ENCODE peak calls at places on chromosomes 2 and 18, in five cellular contexts. B is K562, K is thyroid gland, P is AG04450, E is IMR-90. F is an unnamed sample. For H3K27me3 and H3K9me3, the result is how much of the 10 kb centered on the place peaks cover.

GRCh38 chr18:8422391-8422790 is 186.8 kb upstream of the RAB12 start:
- DNase-seq in B (no peak), K (no peak), P (no peak), E (no peak), F (no peak)

GRCh38 chr2:145985517-145985916 is 1465.6 kb upstream of the ZEB2 start:
- DNase-seq in B (peak), K (no peak), P (no peak), E (peak), F (no peak)

GRCh38 chr2:219919506-219919905 is 292.1 kb downstream of the SLC4A3 start:
- DNase-seq in B (no peak), K (no peak), P (no peak), E (no peak), F (no peak)

GRCh38 chr2:158953454-158953853 is 15.0 kb upstream of the TANC1 start:
- DNase-seq in B (no peak), K (no peak), P (no peak), E (peak), F (no peak)

GRCh38 chr2:75627902-75628504 is 18.6 kb upstream of the MRPL19 start:
- DNase-seq in B (peak), K (peak), P (no peak), E (peak), F (peak)

GRCh38 chr18:10135302-10135926 is 221.6 kb downstream of the VAPA start:
- DNase-seq in B (no peak), K (no peak), P (no peak), E (no peak), F (no peak)

GRCh38 chr2:159133795-159134194 is 152.7 kb downstream of the WDSUB1 start:
- DNase-seq in B (no peak), K (no peak), P (no peak), E (peak), F (no peak)

GRCh38 chr2:74864728-74865722 is 31.1 kb downstream of the HK2 start:
- DNase-seq in B (peak), K (peak), P (no peak), E (peak), F (no peak)

GRCh38 chr18:49225160-49225559 is 235.3 kb downstream of the DYM start:
- DNase-seq in B (no peak), K (no peak), P (no peak), E (peak), F (no peak)

GRCh38 chr18:74731097-74731496 is 133.4 kb downstream of the ZNF407 start:
- DNase-seq in B (no peak), K (no peak), P (peak), E (peak), F (no peak)

GRCh38 chr18:24267878-24268277 is 129.0 kb downstream of the CABYR start:
- DNase-seq in B (no peak), K (no peak), P (no peak), E (no peak), F (no peak)

GRCh38 chr2:189362283-189362682 is 79.0 kb upstream of the WDR75 start:
- DNase-seq in B (no peak), K (no peak), P (no peak), E (no peak), F (no peak)

GRCh38 chr2:136242687-136243277 is 124.8 kb upstream of the CXCR4 start:
- DNase-seq in B (no peak), K (no peak), P (no peak), E (no peak), F (no peak)

GRCh38 chr18:22171839-22172582 is 2.6 kb downstream of the GATA6 start:
- DNase-seq in B (no peak), K (no peak), P (no peak), E (no peak), F (no peak)

GRCh38 chr18:31487251-31488015 is 10.5 kb upstream of the DSG2 start:
- DNase-seq in B (no peak), K (no peak), P (no peak), E (peak), F (no peak)

GRCh38 chr2:199197448-199197847 is 260.3 kb downstream of the SATB2 start:
- DNase-seq in B (no peak), K (no peak), P (no peak), E (no peak), F (no peak)

GRCh38 chr2:45273412-45274189 is 264.3 kb upstream of the SIX2 start:
- DNase-seq in B (no peak), K (no peak), P (no peak), E (no peak), F (no peak)

GRCh38 chr2:147483911-147484310 is 360.9 kb upstream of the ACVR2A start:
- DNase-seq in B (no peak), K (no peak), P (no peak), E (no peak), F (no peak)

GRCh38 chr2:190110131-190110530 is 47.6 kb upstream of the MSTN start:
- DNase-seq in B (no peak), K (no peak), P (no peak), E (peak), F (no peak)

GRCh38 chr2:151238527-151239487 is 22.9 kb downstream of the RBM43 start:
- DNase-seq in B (peak), K (peak), P (peak), E (peak), F (no peak)

GRCh38 chr2:61928816-61929471 is 23.5 kb downstream of the COMMD1 start:
- DNase-seq in B (peak), K (no peak), P (no peak), E (peak), F (no peak)

GRCh38 chr2:43169091-43169936 is 57.1 kb downstream of the ZFP36L2 start:
- DNase-seq in B (no peak), K (peak), P (no peak), E (no peak), F (no peak)

GRCh38 chr18:10076502-10077030 is 162.8 kb downstream of the VAPA start:
- DNase-seq in B (no peak), K (no peak), P (no peak), E (no peak), F (no peak)

GRCh38 chr2:26618611-26619010 is 22.6 kb downstream of the CIB4 start:
- DNase-seq in B (no peak), K (peak), P (no peak), E (no peak), F (no peak)

GRCh38 chr18:26549486-26550435 is 1.4 kb upstream of the KCTD1 start:
- DNase-seq in B (no peak), K (peak), P (no peak), E (peak), F (no peak)

GRCh38 chr2:99153921-99154604 is 679 bp downstream of the TSGA10 start:
- DNase-seq in B (peak), K (peak), P (no peak), E (peak), F (no peak)

GRCh38 chr2:42693013-42693575 is 70.8 kb downstream of the OXER1 start:
- DNase-seq in B (peak), K (peak), P (no peak), E (no peak), F (no peak)

GRCh38 chr2:24984912-24985311 is 13.2 kb upstream of the DNAJC27 start:
- DNase-seq in B (no peak), K (peak), P (no peak), E (peak), F (no peak)

GRCh38 chr2:12828932-12829331 is 112.2 kb downstream of the TRIB2 start:
- DNase-seq in B (no peak), K (no peak), P (no peak), E (no peak), F (no peak)

GRCh38 chr2:95077521-95077807 is 44.1 kb downstream of the MRPS5 start:
- DNase-seq in B (no peak), K (no peak), P (no peak), E (no peak), F (no peak)

GRCh38 chr2:20806286-20806685 is 16.6 kb downstream of the LDAH start:
- DNase-seq in B (no peak), K (no peak), P (no peak), E (no peak), F (no peak)

GRCh38 chr2:235458839-235459273 is 35.0 kb upstream of the AGAP1 start:
- DNase-seq in B (no peak), K (peak), P (no peak), E (peak), F (no peak)

GRCh38 chr2:118850901-118851268 is 3.4 kb upstream of the EN1 start:
- DNase-seq in B (no peak), K (no peak), P (no peak), E (no peak), F (no peak)

GRCh38 chr2:118848381-118849225 is 1.2 kb upstream of the EN1 start:
- DNase-seq in B (no peak), K (no peak), P (no peak), E (no peak), F (no peak)

GRCh38 chr2:118847447-118848172 is at the start of gene EN1:
- DNase-seq in B (peak), K (no peak), P (no peak), E (peak), F (no peak)

GRCh38 chr2:118850171-118850900 is 2.9 kb upstream of the EN1 start:
- DNase-seq in B (no peak), K (peak), P (no peak), E (no peak), F (no peak)

DNA sequence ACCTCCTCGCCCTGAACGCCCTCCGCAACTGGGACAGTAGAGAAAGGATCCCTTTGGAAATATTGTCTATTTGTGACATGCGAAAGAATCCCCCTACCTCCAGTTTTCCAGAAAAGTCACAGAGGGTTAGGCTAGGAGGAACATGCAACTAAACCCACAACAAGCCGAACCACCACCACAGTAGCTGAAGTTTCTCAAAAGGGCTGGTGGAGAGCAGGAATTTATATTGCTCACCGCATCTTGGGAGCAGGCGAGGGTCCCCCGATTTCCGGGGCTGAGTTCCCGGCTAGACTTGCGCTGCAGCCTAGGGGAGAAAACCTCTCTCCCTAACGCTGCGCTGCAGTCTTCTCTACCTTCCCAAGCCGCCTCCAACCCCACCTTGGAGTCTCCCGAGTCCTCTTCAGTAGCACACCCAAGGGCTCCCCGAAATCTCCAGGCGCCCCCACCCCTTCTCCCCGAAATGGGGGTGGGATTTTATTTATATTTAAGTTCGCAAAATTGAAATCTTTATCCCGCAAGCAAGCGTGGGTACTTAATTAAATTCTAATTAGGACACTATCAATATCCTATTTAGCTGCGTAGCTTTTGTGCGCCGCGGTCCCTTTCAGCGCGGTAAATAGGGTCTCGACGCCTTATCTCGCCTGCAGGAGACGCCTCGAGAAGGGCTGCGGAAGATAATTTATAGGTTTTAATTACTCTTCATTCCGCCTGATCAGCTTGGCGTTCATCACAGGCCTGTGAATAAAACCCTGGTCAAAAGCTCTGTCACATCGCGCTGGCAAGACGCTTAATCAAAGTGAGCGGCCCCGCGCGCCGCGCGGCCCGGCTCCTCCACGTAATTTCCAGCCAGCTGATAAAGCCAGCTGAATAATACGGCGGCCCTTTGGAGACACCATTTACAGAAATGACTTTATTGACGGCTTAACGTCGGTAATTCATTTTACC is 2.0 kb upstream of the EN1 start:
- DNase-seq in B (no peak), K (no peak), P (no peak), E (no peak), F (no peak)
- H3K27me3 ChIP-seq in B (under half), K (half or more), P (half or more), E (half or more), F (under half)

DNA sequence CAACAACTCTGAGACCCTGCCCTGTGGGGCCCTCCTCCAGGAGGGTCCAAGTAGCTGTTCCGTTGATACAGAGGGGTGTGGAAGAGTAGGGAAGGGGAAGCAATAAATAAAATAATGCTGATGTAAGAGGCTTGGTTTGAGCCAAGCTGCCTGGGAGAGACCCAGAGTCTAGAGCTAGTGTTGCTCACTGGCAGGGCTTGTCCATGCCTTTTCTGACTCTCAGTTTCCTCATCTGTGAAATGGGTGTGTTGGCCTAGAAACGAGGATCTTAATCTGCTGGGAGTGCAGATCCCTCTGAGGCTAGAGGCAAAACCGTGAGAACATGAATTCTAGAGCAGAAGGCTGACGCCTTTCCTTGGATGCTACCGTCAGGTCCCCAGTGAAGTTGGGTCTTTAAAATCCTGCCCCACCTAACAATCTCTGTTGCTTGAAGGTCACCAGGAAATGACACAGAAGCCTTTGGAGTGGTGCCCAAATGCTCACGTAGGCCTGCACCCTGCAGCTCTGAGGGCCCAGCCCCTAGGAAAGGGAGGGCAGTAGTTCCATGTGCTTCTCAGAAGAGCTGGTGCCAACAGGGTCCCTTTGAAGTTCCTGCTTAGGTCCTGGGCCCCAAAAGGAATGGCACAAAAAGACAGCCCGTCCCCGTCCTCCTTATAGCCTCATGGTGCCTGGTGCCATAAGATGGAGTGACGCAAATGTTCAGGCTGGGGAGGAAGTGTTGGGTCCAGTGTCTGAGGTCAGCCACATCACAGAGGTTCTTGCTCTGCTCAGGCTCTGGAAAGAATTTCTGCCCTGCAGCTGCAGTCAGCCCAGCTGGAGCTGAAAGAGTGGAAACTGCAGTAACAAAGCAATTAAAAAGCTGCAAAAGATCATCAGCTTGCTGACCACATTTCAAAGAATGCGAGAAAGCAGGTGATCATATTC is 73.2 kb upstream of the SMAD2 start:
- DNase-seq in B (no peak), K (no peak), P (no peak), E (no peak), F (no peak)
- H3K27ac ChIP-seq in B (no peak), K (no peak), P (no peak), E (no peak), F (no peak)

DNA sequence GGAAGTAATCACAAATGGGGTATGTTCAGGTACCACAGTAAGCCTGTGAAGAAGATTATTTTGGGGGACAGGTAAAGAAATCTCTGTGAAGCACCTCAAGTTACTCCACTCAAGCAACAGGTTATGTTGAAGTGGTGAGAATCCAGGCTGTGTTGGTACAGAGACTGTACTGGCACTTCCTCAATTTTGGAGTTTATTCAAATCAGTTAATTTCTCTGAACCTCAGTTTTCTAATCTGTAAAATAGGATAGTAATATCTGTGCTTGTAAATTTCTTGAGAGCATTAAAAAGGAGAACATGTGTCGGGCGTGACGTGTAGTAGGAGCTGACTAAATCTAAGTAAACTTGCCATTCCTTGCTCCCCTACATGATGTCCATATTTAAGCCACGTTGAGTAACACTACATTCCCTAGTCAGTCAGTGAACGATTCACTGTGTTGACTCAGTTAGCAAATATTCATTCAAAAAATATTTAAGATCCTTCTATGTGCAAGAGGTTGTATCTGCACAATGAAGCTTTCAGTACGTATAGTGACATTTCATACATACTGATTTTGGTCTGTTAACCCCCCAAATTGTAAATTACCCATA is 504.2 kb downstream of the ZEB2 start:
- DNase-seq in B (no peak), K (no peak), P (peak), E (peak), F (no peak)
- H3K9me3 ChIP-seq in B (under half), K (under half), P (under half), E (under half), F (under half)

GRCh38 chr2:59655809-59656208 is 897.6 kb downstream of the BCL11A start:
- DNase-seq in B (no peak), K (no peak), P (no peak), E (no peak), F (no peak)

GRCh38 chr2:59660262-59660661 is 893.2 kb downstream of the BCL11A start:
- DNase-seq in B (no peak), K (no peak), P (no peak), E (no peak), F (no peak)

GRCh38 chr2:59654753-59655152 is 898.7 kb downstream of the BCL11A start:
- DNase-seq in B (no peak), K (no peak), P (no peak), E (no peak), F (no peak)

GRCh38 chr2:59658906-59659305 is 894.5 kb downstream of the BCL11A start:
- DNase-seq in B (no peak), K (no peak), P (no peak), E (no peak), F (no peak)
- H3K27me3 ChIP-seq in B (under half), K (under half), P (under half), E (under half), F (under half)

DNA sequence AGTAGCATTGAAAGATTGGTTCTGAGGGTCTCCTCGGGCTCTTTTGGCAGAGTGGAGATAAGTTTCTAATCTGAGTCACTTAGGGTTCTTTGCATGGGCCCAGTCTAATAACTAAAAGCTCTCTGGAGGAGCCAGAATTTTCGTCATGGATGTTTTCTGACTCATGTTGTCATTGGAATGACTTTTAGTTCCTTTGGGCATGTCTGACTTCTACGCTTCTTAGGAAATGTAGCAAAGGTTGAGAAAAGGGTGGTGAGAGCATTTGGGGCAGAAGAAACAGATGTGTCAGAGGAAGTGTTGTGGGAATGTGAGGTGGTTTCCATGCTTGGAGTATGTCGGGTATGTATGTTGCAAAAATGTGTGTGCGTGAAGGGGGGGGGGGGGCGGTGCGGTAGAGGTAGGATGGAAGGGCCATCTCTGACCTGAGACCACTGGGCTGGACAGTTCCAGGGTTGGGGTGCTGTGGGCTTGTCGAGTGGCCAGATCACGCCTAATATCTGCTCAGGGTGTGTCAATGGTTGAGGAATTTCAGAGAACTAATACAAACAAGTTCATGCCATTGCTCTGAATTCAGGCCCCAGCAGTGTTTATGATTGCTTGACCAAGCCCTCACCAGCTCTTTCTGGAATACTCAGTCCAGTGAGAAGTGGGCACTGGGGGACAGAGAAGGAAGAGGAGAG is 26.9 kb downstream of the KLHL29 start:
- DNase-seq in B (no peak), K (no peak), P (peak), E (peak), F (no peak)
- H3K27ac ChIP-seq in B (no peak), K (no peak), P (peak), E (peak), F (no peak)

GRCh38 chr2:196131384-196131861 is 40.0 kb downstream of the STK17B start:
- DNase-seq in B (peak), K (peak), P (no peak), E (peak), F (no peak)
- H3K9me3 ChIP-seq in B (under half), K (under half), P (under half), E (under half), F (half or more)

GRCh38 chr2:1856922-1857321 is 112.6 kb upstream of the PXDN start:
- DNase-seq in B (peak), K (no peak), P (no peak), E (peak), F (no peak)
- H3K27me3 ChIP-seq in B (under half), K (under half), P (under half), E (under half), F (under half)